ENCODE peak calls at places on chromosomes 11 and 22, in eight cellular contexts. D, L, S, I, Y, P, O and T are unnamed samples.

GRCh38 chr11:113877673-113878060 is 2.3 kb upstream of the USP28 start:
- DNase-seq in D (no peak), L (no peak), S (no peak), I (no peak), Y (no peak), P (no peak), O (no peak), T (no peak)

GRCh38 chr22:42780070-42780540 is 59.4 kb upstream of the A4GALT start:
- DNase-seq in D (peak; percentile 77), L (peak; percentile 8), S (peak; percentile 94), I (peak; percentile 97), Y (no peak), P (no peak), O (no peak), T (peak; percentile 62)

GRCh38 chr11:9396310-9396709 is 11.9 kb downstream of the IPO7 start:
- DNase-seq in D (no peak), L (no peak), S (no peak), I (no peak), Y (no peak), P (no peak), O (no peak), T (no peak)

GRCh38 chr22:41917906-41918791 is 3.3 kb upstream of the SHISA8 start:
- DNase-seq in D (peak; percentile 7), L (no peak), S (peak; percentile 11), I (peak; percentile 25), Y (no peak), P (peak; percentile 25), O (no peak), T (no peak)

GRCh38 chr11:94186342-94187203 is 57.9 kb downstream of the PANX1 start:
- DNase-seq in D (no peak), L (no peak), S (no peak), I (peak; percentile 30), Y (no peak), P (no peak), O (no peak), T (no peak)

GRCh38 chr22:19761022-19761499 is 483 bp downstream of the TBX1 start:
- DNase-seq in D (no peak), L (no peak), S (no peak), I (no peak), Y (no peak), P (no peak), O (no peak), T (no peak)

GRCh38 chr22:37870273-37870672 is 21.1 kb downstream of the EIF3L start:
- DNase-seq in D (no peak), L (no peak), S (no peak), I (peak; percentile 30), Y (no peak), P (no peak), O (no peak), T (no peak)

GRCh38 chr11:122706689-122707088 is 51.2 kb downstream of the UBASH3B start:
- DNase-seq in D (no peak), L (no peak), S (no peak), I (peak; percentile 90), Y (no peak), P (no peak), O (no peak), T (no peak)

GRCh38 chr11:15779518-15779917 is 576.8 kb downstream of the SOX6 start:
- DNase-seq in D (no peak), L (no peak), S (no peak), I (no peak), Y (no peak), P (no peak), O (no peak), T (no peak)